ENCODE peak calls at places on chromosomes 4 and X, in five cellular contexts. Q, V, I, O and Y are unnamed samples.

GRCh38 chr4:181659202-181659601 is 584.0 kb upstream of the TENM3 start:
- DNase-seq in Q (peak), I (no peak), O (peak), V (no peak), Y (peak)

GRCh38 chrX:12824944-12825343 is 33.7 kb downstream of the PRPS2 start:
- DNase-seq in Q (no peak), O (no peak), V (no peak), I (no peak), Y (no peak)

GRCh38 chr4:183321079-183321478 is 1.0 kb upstream of the CLDN22 start:
- DNase-seq in V (no peak), O (no peak), Q (no peak), I (no peak), Y (no peak)

GRCh38 chrX:65017464-65017863 is 41.2 kb upstream of the ZC4H2 start:
- DNase-seq in Q (no peak), I (no peak), V (no peak), O (no peak), Y (no peak)

GRCh38 chrX:63755892-63756291 is 29.1 kb downstream of the ARHGEF9 start:
- DNase-seq in O (no peak), I (no peak), Q (peak), V (no peak), Y (peak)

GRCh38 chr4:74548561-74548960 is 103.6 kb downstream of the AREG start:
- DNase-seq in V (no peak), Q (no peak), I (no peak), O (no peak), Y (no peak)

GRCh38 chr4:98659741-98660507 is 1.5 kb upstream of the TSPAN5 start:
- DNase-seq in V (no peak), O (peak), Q (peak), I (no peak), Y (no peak)

GRCh38 chrX:54066841-54067240 is 22.6 kb upstream of the PHF8 start:
- DNase-seq in O (no peak), Q (peak), I (no peak), V (no peak), Y (no peak)

GRCh38 chr4:43362875-43363636 is 470.5 kb downstream of the GRXCR1 start:
- DNase-seq in O (no peak), V (no peak), Q (no peak), I (no peak), Y (no peak)

GRCh38 chr4:13541720-13542576 is 2.4 kb downstream of the NKX3-2 start:
- DNase-seq in O (no peak), V (no peak), I (no peak), Q (no peak), Y (peak)
- H3K4me3 ChIP-seq in O (no peak), V (no peak), I (no peak), Q (no peak), Y (no peak)

GRCh38 chr4:128386761-128387599 is 99.4 kb upstream of the PGRMC2 start:
- DNase-seq in V (peak), I (peak), O (peak), Q (peak), Y (no peak)

GRCh38 chr4:128385199-128385598 is 97.6 kb upstream of the PGRMC2 start:
- DNase-seq in I (no peak), O (no peak), V (no peak), Q (no peak), Y (no peak)

GRCh38 chr4:128384091-128384520 is 96.5 kb upstream of the PGRMC2 start:
- DNase-seq in Q (peak), V (no peak), I (no peak), O (no peak), Y (no peak)

GRCh38 chr4:128384765-128385164 is 97.2 kb upstream of the PGRMC2 start:
- DNase-seq in I (no peak), V (no peak), O (no peak), Q (no peak), Y (no peak)

DNA sequence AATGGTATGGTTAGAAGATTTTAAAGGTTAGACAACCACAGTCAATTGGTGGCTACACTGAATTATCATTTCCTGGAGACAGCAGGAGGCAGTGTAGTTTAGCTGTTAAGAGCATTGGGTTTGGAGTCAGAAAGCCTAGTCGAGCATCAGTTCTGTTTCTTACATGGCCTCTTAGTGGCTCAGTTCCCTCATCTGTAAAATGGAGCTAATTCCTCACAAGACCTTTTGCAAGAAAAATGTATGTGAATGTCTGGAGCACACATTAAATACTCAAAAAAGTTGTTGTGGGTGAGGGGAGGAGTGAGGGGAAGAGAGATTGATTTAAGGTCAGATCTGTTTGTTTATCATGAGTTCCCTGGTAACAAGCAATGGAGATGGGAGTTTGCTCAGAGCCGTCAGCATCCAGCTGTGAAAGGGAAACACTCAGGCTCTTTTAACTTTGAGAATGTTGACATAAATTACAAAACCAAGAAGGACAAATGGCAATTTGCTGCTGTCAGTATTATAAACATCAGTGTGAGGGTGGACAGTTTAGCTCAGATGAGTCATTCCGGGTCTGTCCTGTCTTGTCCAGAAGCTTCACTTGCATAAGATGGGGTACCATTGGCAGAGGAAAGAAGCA is 98.2 kb upstream of the PGRMC2 start:
- DNase-seq in O (peak), V (no peak), I (no peak), Q (peak), Y (peak)
- TF ChIP-seq CTCF in O (peak), V (peak), I (peak), Q (peak), Y (no peak)

GRCh38 chr4:6781561-6781960 is 966 bp upstream of the KIAA0232 start:
- DNase-seq in O (no peak), Q (no peak), V (no peak), I (no peak), Y (no peak)
- H3K4me3 ChIP-seq in O (peak), Q (peak), V (no peak), I (peak), Y (peak)

DNA sequence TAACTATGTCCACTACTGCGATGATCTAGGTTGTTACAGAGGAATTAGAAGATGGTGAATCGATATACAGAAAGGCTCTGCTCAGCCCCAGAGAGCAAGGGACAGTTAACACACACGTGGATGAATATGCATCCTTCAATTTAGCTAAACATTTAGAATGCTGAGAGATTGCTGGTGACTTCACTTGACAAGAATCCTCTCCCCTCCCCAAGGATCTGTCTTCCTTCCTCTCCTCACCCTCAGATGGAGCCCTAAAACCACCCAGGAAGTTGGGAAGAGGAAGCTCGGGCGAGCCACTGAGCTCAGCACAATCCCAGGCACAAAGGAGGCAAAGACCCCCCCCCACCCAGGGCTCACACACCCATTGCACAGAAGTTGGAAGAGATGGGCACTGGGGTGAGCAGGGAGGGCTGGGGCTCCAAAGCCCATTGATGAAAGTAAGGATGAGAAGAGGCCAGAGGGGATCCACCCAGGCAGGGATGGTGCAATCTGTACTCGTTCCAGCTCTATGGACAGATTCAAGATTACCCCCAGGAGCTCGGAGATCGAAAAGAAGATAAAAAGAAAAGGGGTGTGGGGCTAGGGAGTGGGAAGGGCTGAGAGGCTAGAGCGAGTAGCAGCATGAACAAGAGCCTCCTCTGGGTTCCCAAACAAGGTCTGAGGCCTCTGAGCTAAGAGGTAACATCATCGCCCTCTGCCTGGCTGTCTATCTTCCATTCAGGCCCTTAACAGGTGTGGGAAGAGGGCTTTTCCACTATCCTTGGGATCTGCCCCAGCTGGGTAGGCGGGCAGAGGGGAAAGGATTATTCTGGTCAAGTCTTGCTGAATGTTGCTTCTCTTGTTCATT is 1.3 kb downstream of the TFE3 start:
- DNase-seq in V (no peak), I (peak), Q (peak), O (peak), Y (peak)
- TF ChIP-seq CTCF in V (no peak), I (no peak), Q (no peak), O (no peak), Y (no peak)

GRCh38 chr4:1250921-1251772 is 2.2 kb upstream of the CTBP1 start:
- DNase-seq in I (no peak), O (no peak), Q (no peak), V (no peak), Y (no peak)
- H3K4me3 ChIP-seq in I (no peak), O (no peak), Q (no peak), V (no peak), Y (peak)

GRCh38 chrX:136519069-136519468 is 12.9 kb upstream of the VGLL1 start:
- DNase-seq in Q (no peak), O (no peak), I (no peak), V (no peak), Y (no peak)
- TF ChIP-seq CTCF in Q (no peak), O (no peak), I (no peak), V (no peak), Y (no peak)

DNA sequence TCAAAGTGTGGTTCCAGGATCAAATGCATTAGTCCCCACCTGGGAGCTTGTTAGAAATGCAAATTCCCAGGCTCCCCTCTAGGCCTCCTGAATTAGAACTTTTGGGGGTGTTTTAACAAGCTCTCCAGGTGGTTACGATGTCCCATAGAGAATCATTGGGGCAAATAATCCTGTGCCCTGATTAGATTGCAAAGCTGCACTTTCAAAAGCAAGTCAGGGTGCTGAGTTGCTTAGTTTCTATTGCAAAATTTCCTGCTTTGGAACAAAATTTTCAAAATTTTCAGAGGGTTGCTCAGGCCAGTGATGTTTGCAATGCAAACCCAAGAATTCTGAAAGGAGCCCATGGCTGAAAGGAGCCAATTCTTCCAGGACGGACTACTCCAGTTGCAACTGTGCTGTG is 71.0 kb downstream of the MGST2 start:
- DNase-seq in V (peak), Q (peak), I (no peak), O (no peak), Y (no peak)
- H3K4me3 ChIP-seq in V (no peak), Q (no peak), I (no peak), O (no peak), Y (no peak)

DNA sequence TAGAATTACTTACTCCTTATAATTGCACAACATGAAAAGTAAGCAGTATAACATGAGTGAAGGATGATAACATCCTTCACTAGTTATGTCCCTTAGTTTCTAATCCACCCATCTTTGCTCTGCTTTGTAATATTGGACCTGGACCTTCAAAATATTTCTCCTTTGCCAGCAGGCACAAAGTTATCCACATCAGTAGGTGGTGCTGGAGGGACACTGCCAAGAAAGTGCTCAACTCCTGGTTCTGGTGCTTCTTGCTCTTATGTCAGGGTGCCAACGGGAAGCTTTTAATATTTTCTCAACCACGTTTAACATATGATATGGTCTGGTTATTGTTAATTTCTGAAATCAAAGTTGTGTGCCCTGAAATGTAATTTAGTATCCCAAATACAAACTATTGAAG is 49.1 kb downstream of the TMEM165 start:
- DNase-seq in I (no peak), Q (peak), V (no peak), O (peak), Y (peak)
- TF ChIP-seq CTCF in I (peak), Q (peak), V (peak), O (no peak), Y (peak)